ENCODE peak calls at places on chromosomes 6 and 20, in six cellular contexts. One of them, this sample, is unnamed.
A peak's percentile ranks its signal among the peaks of the same experiment; 100 is the strongest.

GRCh38 chr6:45625191-45625664 is 247.5 kb upstream of the SUPT3H start:
- DNase-seq in left lung: no peak
- DNase-seq in AG10803: peak; percentile 71
- DNase-seq in occipital lobe: no peak
- DNase-seq in NCI-H1105 treated with DMSO at 0.1 percent for 48 hours: no peak
- DNase-seq in DMS79: no peak
- DNase-seq in this sample: no peak

GRCh38 chr6:12419626-12420272 is 129.6 kb downstream of the EDN1 start:
- DNase-seq in left lung: no peak
- DNase-seq in AG10803: no peak
- DNase-seq in occipital lobe: no peak
- DNase-seq in NCI-H1105 treated with DMSO at 0.1 percent for 48 hours: no peak
- DNase-seq in DMS79: no peak
- DNase-seq in this sample: no peak

GRCh38 chr20:37533154-37533715 is 5.6 kb upstream of the BLCAP start:
- DNase-seq in left lung: no peak
- DNase-seq in AG10803: no peak
- DNase-seq in occipital lobe: no peak
- DNase-seq in NCI-H1105 treated with DMSO at 0.1 percent for 48 hours: no peak
- DNase-seq in DMS79: no peak
- DNase-seq in this sample: no peak

GRCh38 chr20:9075264-9076095 is 6.6 kb downstream of the PLCB4 start:
- DNase-seq in left lung: no peak
- DNase-seq in AG10803: peak; percentile 48
- DNase-seq in occipital lobe: no peak
- DNase-seq in NCI-H1105 treated with DMSO at 0.1 percent for 48 hours: no peak
- DNase-seq in DMS79: no peak
- DNase-seq in this sample: peak; percentile 51

GRCh38 chr20:3777726-3778629 is 3.3 kb downstream of the SPEF1 start:
- DNase-seq in left lung: peak; percentile 96
- DNase-seq in AG10803: peak; percentile 36
- DNase-seq in occipital lobe: no peak
- DNase-seq in NCI-H1105 treated with DMSO at 0.1 percent for 48 hours: peak; percentile 40
- DNase-seq in DMS79: peak; percentile 46
- DNase-seq in this sample: no peak

GRCh38 chr20:53517146-53517545 is 76.5 kb downstream of the ZNF217 start:
- DNase-seq in left lung: no peak
- DNase-seq in AG10803: no peak
- DNase-seq in occipital lobe: no peak
- DNase-seq in NCI-H1105 treated with DMSO at 0.1 percent for 48 hours: no peak
- DNase-seq in DMS79: no peak
- DNase-seq in this sample: no peak

GRCh38 chr20:48616481-48616880 is 211.3 kb downstream of the PREX1 start:
- DNase-seq in left lung: peak; percentile 56
- DNase-seq in AG10803: no peak
- DNase-seq in occipital lobe: no peak
- DNase-seq in NCI-H1105 treated with DMSO at 0.1 percent for 48 hours: no peak
- DNase-seq in DMS79: no peak
- DNase-seq in this sample: no peak

GRCh38 chr6:91970700-91971099 is 1383.8 kb upstream of the MAP3K7 start:
- DNase-seq in left lung: no peak
- DNase-seq in AG10803: no peak
- DNase-seq in occipital lobe: no peak
- DNase-seq in NCI-H1105 treated with DMSO at 0.1 percent for 48 hours: no peak
- DNase-seq in DMS79: no peak
- DNase-seq in this sample: no peak

GRCh38 chr6:39357998-39358686 is 35.6 kb upstream of the KCNK16 start:
- DNase-seq in left lung: no peak
- DNase-seq in AG10803: peak; percentile 73
- DNase-seq in occipital lobe: no peak
- DNase-seq in NCI-H1105 treated with DMSO at 0.1 percent for 48 hours: peak; percentile 88
- DNase-seq in DMS79: peak; percentile 86
- DNase-seq in this sample: peak; percentile 90

GRCh38 chr6:95521181-95521580 is 56.2 kb upstream of the MANEA start:
- DNase-seq in left lung: no peak
- DNase-seq in AG10803: no peak
- DNase-seq in occipital lobe: no peak
- DNase-seq in NCI-H1105 treated with DMSO at 0.1 percent for 48 hours: no peak
- DNase-seq in DMS79: no peak
- DNase-seq in this sample: no peak

GRCh38 chr6:378090-378957 is 13.2 kb upstream of the IRF4 start:
- DNase-seq in left lung: no peak
- DNase-seq in AG10803: no peak
- DNase-seq in occipital lobe: no peak
- DNase-seq in NCI-H1105 treated with DMSO at 0.1 percent for 48 hours: no peak
- DNase-seq in DMS79: no peak
- DNase-seq in this sample: no peak

GRCh38 chr20:35626386-35627001 is 10.9 kb downstream of the SPAG4 start:
- DNase-seq in left lung: no peak
- DNase-seq in AG10803: no peak
- DNase-seq in occipital lobe: no peak
- DNase-seq in NCI-H1105 treated with DMSO at 0.1 percent for 48 hours: no peak
- DNase-seq in DMS79: no peak
- DNase-seq in this sample: no peak

GRCh38 chr6:11298651-11299420 is 66.4 kb upstream of the NEDD9 start:
- DNase-seq in left lung: no peak
- DNase-seq in AG10803: no peak
- DNase-seq in occipital lobe: no peak
- DNase-seq in NCI-H1105 treated with DMSO at 0.1 percent for 48 hours: no peak
- DNase-seq in DMS79: no peak
- DNase-seq in this sample: peak; percentile 33

GRCh38 chr20:36084897-36085617 is 69.5 kb upstream of the EPB41L1 start:
- DNase-seq in left lung: no peak
- DNase-seq in AG10803: peak; percentile 20
- DNase-seq in occipital lobe: no peak
- DNase-seq in NCI-H1105 treated with DMSO at 0.1 percent for 48 hours: no peak
- DNase-seq in DMS79: no peak
- DNase-seq in this sample: no peak

GRCh38 chr20:57404419-57405072 is 13.3 kb downstream of the RBM38 start:
- DNase-seq in left lung: peak; percentile 71
- DNase-seq in AG10803: no peak
- DNase-seq in occipital lobe: no peak
- DNase-seq in NCI-H1105 treated with DMSO at 0.1 percent for 48 hours: no peak
- DNase-seq in DMS79: no peak
- DNase-seq in this sample: no peak

GRCh38 chr20:3896302-3896701 is 7.1 kb downstream of the PANK2 start:
- DNase-seq in left lung: no peak
- DNase-seq in AG10803: peak; percentile 59
- DNase-seq in occipital lobe: no peak
- DNase-seq in NCI-H1105 treated with DMSO at 0.1 percent for 48 hours: no peak
- DNase-seq in DMS79: no peak
- DNase-seq in this sample: no peak

GRCh38 chr20:12090920-12091319 is 173.2 kb downstream of the BTBD3 start:
- DNase-seq in left lung: no peak
- DNase-seq in AG10803: no peak
- DNase-seq in occipital lobe: no peak
- DNase-seq in NCI-H1105 treated with DMSO at 0.1 percent for 48 hours: no peak
- DNase-seq in DMS79: no peak
- DNase-seq in this sample: no peak

GRCh38 chr20:57716202-57716601 is 6.4 kb upstream of the PMEPA1 start:
- DNase-seq in left lung: no peak
- DNase-seq in AG10803: peak; percentile 77
- DNase-seq in occipital lobe: no peak
- DNase-seq in NCI-H1105 treated with DMSO at 0.1 percent for 48 hours: no peak
- DNase-seq in DMS79: no peak
- DNase-seq in this sample: no peak

GRCh38 chr6:20770776-20771175 is 236.5 kb downstream of the CDKAL1 start:
- DNase-seq in left lung: no peak
- DNase-seq in AG10803: peak; percentile 17
- DNase-seq in occipital lobe: no peak
- DNase-seq in NCI-H1105 treated with DMSO at 0.1 percent for 48 hours: no peak
- DNase-seq in DMS79: no peak
- DNase-seq in this sample: no peak

GRCh38 chr6:18634912-18635311 is 247.8 kb downstream of the RNF144B start:
- DNase-seq in left lung: no peak
- DNase-seq in AG10803: no peak
- DNase-seq in occipital lobe: no peak
- DNase-seq in NCI-H1105 treated with DMSO at 0.1 percent for 48 hours: no peak
- DNase-seq in DMS79: no peak
- DNase-seq in this sample: no peak

GRCh38 chr6:149313070-149313469 is 4.4 kb upstream of the TAB2 start:
- DNase-seq in left lung: no peak
- DNase-seq in AG10803: no peak
- DNase-seq in occipital lobe: no peak
- DNase-seq in NCI-H1105 treated with DMSO at 0.1 percent for 48 hours: no peak
- DNase-seq in DMS79: no peak
- DNase-seq in this sample: no peak

GRCh38 chr6:21001736-21002135 is 467.5 kb downstream of the CDKAL1 start:
- DNase-seq in left lung: no peak
- DNase-seq in AG10803: peak; percentile 54
- DNase-seq in occipital lobe: no peak
- DNase-seq in NCI-H1105 treated with DMSO at 0.1 percent for 48 hours: no peak
- DNase-seq in DMS79: no peak
- DNase-seq in this sample: no peak

GRCh38 chr6:87152528-87152950 is 2.8 kb upstream of the ZNF292 start:
- DNase-seq in left lung: no peak
- DNase-seq in AG10803: peak; percentile 25
- DNase-seq in occipital lobe: no peak
- DNase-seq in NCI-H1105 treated with DMSO at 0.1 percent for 48 hours: no peak
- DNase-seq in DMS79: peak; percentile 40
- DNase-seq in this sample: no peak

GRCh38 chr6:139027620-139028182 is 844 bp upstream of the ABRACL start:
- DNase-seq in left lung: no peak
- DNase-seq in AG10803: peak; percentile 25
- DNase-seq in occipital lobe: no peak
- DNase-seq in NCI-H1105 treated with DMSO at 0.1 percent for 48 hours: peak; percentile 88
- DNase-seq in DMS79: peak; percentile 93
- DNase-seq in this sample: no peak

GRCh38 chr6:101417899-101418298 is 24.4 kb downstream of the GRIK2 start:
- DNase-seq in left lung: no peak
- DNase-seq in AG10803: no peak
- DNase-seq in occipital lobe: no peak
- DNase-seq in NCI-H1105 treated with DMSO at 0.1 percent for 48 hours: peak; percentile 42
- DNase-seq in DMS79: no peak
- DNase-seq in this sample: no peak

GRCh38 chr20:33276303-33277113 is 6.5 kb upstream of the BPIFB1 start:
- DNase-seq in left lung: no peak
- DNase-seq in AG10803: no peak
- DNase-seq in occipital lobe: no peak
- DNase-seq in NCI-H1105 treated with DMSO at 0.1 percent for 48 hours: no peak
- DNase-seq in DMS79: no peak
- DNase-seq in this sample: no peak

GRCh38 chr6:108200631-108201030 is 34.8 kb downstream of the NR2E1 start:
- DNase-seq in left lung: no peak
- DNase-seq in AG10803: no peak
- DNase-seq in occipital lobe: no peak
- DNase-seq in NCI-H1105 treated with DMSO at 0.1 percent for 48 hours: no peak
- DNase-seq in DMS79: no peak
- DNase-seq in this sample: no peak

GRCh38 chr20:50251992-50252491 is 61.4 kb downstream of the CEBPB start:
- DNase-seq in left lung: no peak
- DNase-seq in AG10803: peak; percentile 76
- DNase-seq in occipital lobe: no peak
- DNase-seq in NCI-H1105 treated with DMSO at 0.1 percent for 48 hours: no peak
- DNase-seq in DMS79: no peak
- DNase-seq in this sample: no peak

GRCh38 chr6:46626228-46626909 is 26.2 kb downstream of the CYP39A1 start:
- DNase-seq in left lung: no peak
- DNase-seq in AG10803: peak; percentile 44
- DNase-seq in occipital lobe: no peak
- DNase-seq in NCI-H1105 treated with DMSO at 0.1 percent for 48 hours: peak; percentile 40
- DNase-seq in DMS79: peak; percentile 5
- DNase-seq in this sample: peak; percentile 23

GRCh38 chr6:82246802-82247633 is 526 bp downstream of the IBTK start:
- DNase-seq in left lung: peak; percentile 88
- DNase-seq in AG10803: peak; percentile 53
- DNase-seq in occipital lobe: peak; percentile 63
- DNase-seq in NCI-H1105 treated with DMSO at 0.1 percent for 48 hours: peak; percentile 62
- DNase-seq in DMS79: peak; percentile 21
- DNase-seq in this sample: no peak

GRCh38 chr6:13830803-13831202 is 16.4 kb upstream of the MCUR1 start:
- DNase-seq in left lung: no peak
- DNase-seq in AG10803: no peak
- DNase-seq in occipital lobe: no peak
- DNase-seq in NCI-H1105 treated with DMSO at 0.1 percent for 48 hours: no peak
- DNase-seq in DMS79: no peak
- DNase-seq in this sample: no peak

GRCh38 chr6:15351631-15352030 is 105.8 kb downstream of the JARID2 start:
- DNase-seq in left lung: no peak
- DNase-seq in AG10803: peak; percentile 93
- DNase-seq in occipital lobe: no peak
- DNase-seq in NCI-H1105 treated with DMSO at 0.1 percent for 48 hours: no peak
- DNase-seq in DMS79: no peak
- DNase-seq in this sample: peak; percentile 45

GRCh38 chr6:12545837-12546658 is 170.5 kb upstream of the PHACTR1 start:
- DNase-seq in left lung: no peak
- DNase-seq in AG10803: peak; percentile 81
- DNase-seq in occipital lobe: no peak
- DNase-seq in NCI-H1105 treated with DMSO at 0.1 percent for 48 hours: no peak
- DNase-seq in DMS79: no peak
- DNase-seq in this sample: no peak

GRCh38 chr6:170151235-170152110 is 139.4 kb downstream of the DLL1 start:
- DNase-seq in left lung: no peak
- DNase-seq in AG10803: no peak
- DNase-seq in occipital lobe: no peak
- DNase-seq in NCI-H1105 treated with DMSO at 0.1 percent for 48 hours: no peak
- DNase-seq in DMS79: no peak
- DNase-seq in this sample: no peak

GRCh38 chr20:52192296-52193007 is 873 bp upstream of the ZFP64 start:
- DNase-seq in left lung: no peak
- DNase-seq in AG10803: no peak
- DNase-seq in occipital lobe: no peak
- DNase-seq in NCI-H1105 treated with DMSO at 0.1 percent for 48 hours: peak; percentile 51
- DNase-seq in DMS79: peak; percentile 6
- DNase-seq in this sample: peak; percentile 26

GRCh38 chr20:35561671-35562070 is 19.8 kb downstream of the ERGIC3 start:
- DNase-seq in left lung: peak; percentile 45
- DNase-seq in AG10803: no peak
- DNase-seq in occipital lobe: no peak
- DNase-seq in NCI-H1105 treated with DMSO at 0.1 percent for 48 hours: peak; percentile 25
- DNase-seq in DMS79: no peak
- DNase-seq in this sample: no peak

GRCh38 chr20:59575653-59576052 is 28.7 kb upstream of the PHACTR3 start:
- DNase-seq in left lung: no peak
- DNase-seq in AG10803: no peak
- DNase-seq in occipital lobe: no peak
- DNase-seq in NCI-H1105 treated with DMSO at 0.1 percent for 48 hours: no peak
- DNase-seq in DMS79: no peak
- DNase-seq in this sample: no peak